ENCODE peak calls at places on chromosome 1, in five cellular contexts. One of them, this sample, is unnamed.
A peak's percentile ranks its signal among the peaks of the same experiment; 100 is the strongest.

GRCh38 chr1:200966934-200967333 is 56.6 kb downstream of the KIF21B start:
- DNase-seq in sigmoid colon: no peak
- DNase-seq in Panc1: no peak
- DNase-seq in heart right ventricle: no peak
- DNase-seq in ovary: no peak
- DNase-seq in this sample: no peak

GRCh38 chr1:53725238-53725689 is 13.7 kb downstream of the GLIS1 start:
- DNase-seq in Panc1: no peak
- DNase-seq in sigmoid colon: no peak
- DNase-seq in ovary: no peak
- DNase-seq in heart right ventricle: no peak
- DNase-seq in this sample: peak; percentile 59

GRCh38 chr1:3988431-3988830 is 88.4 kb upstream of the C1orf174 start:
- DNase-seq in ovary: no peak
- DNase-seq in heart right ventricle: no peak
- DNase-seq in Panc1: no peak
- DNase-seq in sigmoid colon: no peak
- DNase-seq in this sample: no peak

GRCh38 chr1:20380616-20381035 is 90.0 kb downstream of the VWA5B1 start:
- DNase-seq in heart right ventricle: no peak
- DNase-seq in sigmoid colon: peak; percentile 64
- DNase-seq in ovary: no peak
- DNase-seq in Panc1: no peak
- DNase-seq in this sample: no peak

GRCh38 chr1:203626910-203627246 is 246 bp downstream of the ATP2B4 start:
- DNase-seq in heart right ventricle: no peak
- DNase-seq in sigmoid colon: no peak
- DNase-seq in Panc1: no peak
- DNase-seq in ovary: no peak
- DNase-seq in this sample: no peak

GRCh38 chr1:171426645-171427044 is 58.7 kb upstream of the PRRC2C start:
- DNase-seq in sigmoid colon: no peak
- DNase-seq in Panc1: no peak
- DNase-seq in heart right ventricle: no peak
- DNase-seq in ovary: no peak
- DNase-seq in this sample: no peak

GRCh38 chr1:111987502-111987901 is 2.0 kb downstream of the KCND3 start:
- DNase-seq in heart right ventricle: peak; percentile 50
- DNase-seq in ovary: no peak
- DNase-seq in Panc1: no peak
- DNase-seq in sigmoid colon: no peak
- DNase-seq in this sample: no peak

GRCh38 chr1:30353637-30354036 is 369.7 kb downstream of the MATN1 start:
- DNase-seq in heart right ventricle: no peak
- DNase-seq in ovary: no peak
- DNase-seq in Panc1: no peak
- DNase-seq in sigmoid colon: no peak
- DNase-seq in this sample: no peak

GRCh38 chr1:199132006-199132405 is 493.2 kb downstream of the PTPRC start:
- DNase-seq in sigmoid colon: no peak
- DNase-seq in ovary: no peak
- DNase-seq in heart right ventricle: no peak
- DNase-seq in Panc1: no peak
- DNase-seq in this sample: no peak

GRCh38 chr1:197838836-197839235 is 63.6 kb upstream of the DENND1B start:
- DNase-seq in ovary: no peak
- DNase-seq in heart right ventricle: no peak
- DNase-seq in Panc1: no peak
- DNase-seq in sigmoid colon: no peak
- DNase-seq in this sample: no peak

GRCh38 chr1:147539122-147539575 is 2.2 kb upstream of the BCL9 start:
- DNase-seq in Panc1: peak; percentile 58
- DNase-seq in ovary: peak; percentile 17
- DNase-seq in heart right ventricle: peak; percentile 36
- DNase-seq in sigmoid colon: peak; percentile 72
- DNase-seq in this sample: no peak

GRCh38 chr1:15168479-15168878 is 14.9 kb downstream of the TMEM51 start:
- DNase-seq in Panc1: peak; percentile 82
- DNase-seq in sigmoid colon: no peak
- DNase-seq in heart right ventricle: no peak
- DNase-seq in ovary: no peak
- DNase-seq in this sample: no peak

GRCh38 chr1:155938220-155938627 is 3.2 kb upstream of the RXFP4 start:
- DNase-seq in heart right ventricle: peak; percentile 64
- DNase-seq in ovary: no peak
- DNase-seq in sigmoid colon: no peak
- DNase-seq in Panc1: peak; percentile 90
- DNase-seq in this sample: no peak

GRCh38 chr1:242568666-242569065 is 44.2 kb upstream of the PLD5 start:
- DNase-seq in ovary: no peak
- DNase-seq in heart right ventricle: no peak
- DNase-seq in Panc1: no peak
- DNase-seq in sigmoid colon: no peak
- DNase-seq in this sample: no peak

GRCh38 chr1:207241164-207241934 is 80.1 kb upstream of the CD55 start:
- DNase-seq in ovary: no peak
- DNase-seq in Panc1: no peak
- DNase-seq in heart right ventricle: no peak
- DNase-seq in sigmoid colon: no peak
- DNase-seq in this sample: no peak

GRCh38 chr1:214551052-214551435 is 358 bp downstream of the PTPN14 start:
- DNase-seq in ovary: peak; percentile 71
- DNase-seq in sigmoid colon: peak; percentile 81
- DNase-seq in heart right ventricle: peak; percentile 62
- DNase-seq in Panc1: no peak
- DNase-seq in this sample: peak; percentile 83

GRCh38 chr1:202270871-202271326 is 70.8 kb downstream of the UBE2T start:
- DNase-seq in sigmoid colon: no peak
- DNase-seq in heart right ventricle: no peak
- DNase-seq in Panc1: no peak
- DNase-seq in ovary: no peak
- DNase-seq in this sample: no peak

GRCh38 chr1:150006881-150007401 is 3.6 kb downstream of the OTUD7B start:
- DNase-seq in heart right ventricle: no peak
- DNase-seq in ovary: no peak
- DNase-seq in Panc1: no peak
- DNase-seq in sigmoid colon: no peak
- DNase-seq in this sample: no peak

GRCh38 chr1:1181129-1181937 is 7.7 kb downstream of the TTLL10 start:
- DNase-seq in ovary: peak; percentile 12
- DNase-seq in heart right ventricle: no peak
- DNase-seq in Panc1: no peak
- DNase-seq in sigmoid colon: no peak
- DNase-seq in this sample: no peak

GRCh38 chr1:35505911-35506798 is 51.0 kb downstream of the KIAA0319L start:
- DNase-seq in sigmoid colon: no peak
- DNase-seq in heart right ventricle: peak; percentile 9
- DNase-seq in ovary: no peak
- DNase-seq in Panc1: no peak
- DNase-seq in this sample: no peak

GRCh38 chr1:88557044-88557443 is 127.0 kb upstream of the PKN2 start:
- DNase-seq in sigmoid colon: no peak
- DNase-seq in ovary: no peak
- DNase-seq in heart right ventricle: no peak
- DNase-seq in Panc1: no peak
- DNase-seq in this sample: no peak

GRCh38 chr1:219312967-219313366 is 139.3 kb downstream of the LYPLAL1 start:
- DNase-seq in Panc1: no peak
- DNase-seq in sigmoid colon: no peak
- DNase-seq in ovary: no peak
- DNase-seq in heart right ventricle: no peak
- DNase-seq in this sample: no peak

GRCh38 chr1:209937996-209938959 is at the start of gene SYT14:
- DNase-seq in ovary: no peak
- DNase-seq in heart right ventricle: no peak
- DNase-seq in sigmoid colon: no peak
- DNase-seq in Panc1: no peak
- DNase-seq in this sample: no peak

GRCh38 chr1:214067853-214068703 is 80.3 kb downstream of the PROX1 start:
- DNase-seq in ovary: no peak
- DNase-seq in heart right ventricle: no peak
- DNase-seq in sigmoid colon: no peak
- DNase-seq in Panc1: no peak
- DNase-seq in this sample: no peak

GRCh38 chr1:103461171-103462105 is 64.1 kb upstream of the RNPC3 start:
- DNase-seq in heart right ventricle: no peak
- DNase-seq in sigmoid colon: no peak
- DNase-seq in Panc1: no peak
- DNase-seq in ovary: no peak
- DNase-seq in this sample: no peak

GRCh38 chr1:51942281-51942680 is 48.2 kb downstream of the RAB3B start:
- DNase-seq in sigmoid colon: no peak
- DNase-seq in ovary: no peak
- DNase-seq in Panc1: no peak
- DNase-seq in heart right ventricle: no peak
- DNase-seq in this sample: no peak

GRCh38 chr1:36586146-36586545 is 103.4 kb upstream of the CSF3R start:
- DNase-seq in heart right ventricle: no peak
- DNase-seq in Panc1: no peak
- DNase-seq in ovary: no peak
- DNase-seq in sigmoid colon: no peak
- DNase-seq in this sample: no peak

GRCh38 chr1:53348491-53349368 is 20.9 kb upstream of the LRP8 start:
- DNase-seq in Panc1: no peak
- DNase-seq in heart right ventricle: no peak
- DNase-seq in ovary: no peak
- DNase-seq in sigmoid colon: peak; percentile 45
- DNase-seq in this sample: peak; percentile 58

GRCh38 chr1:156691665-156692408 is 13.5 kb downstream of the CRABP2 start:
- DNase-seq in sigmoid colon: no peak
- DNase-seq in heart right ventricle: no peak
- DNase-seq in ovary: no peak
- DNase-seq in Panc1: no peak
- DNase-seq in this sample: no peak

GRCh38 chr1:238232036-238232744 is 341.5 kb upstream of the ZP4 start:
- DNase-seq in Panc1: no peak
- DNase-seq in sigmoid colon: no peak
- DNase-seq in heart right ventricle: no peak
- DNase-seq in ovary: no peak
- DNase-seq in this sample: no peak

GRCh38 chr1:204041803-204042505 is 31.0 kb upstream of the SOX13 start:
- DNase-seq in ovary: no peak
- DNase-seq in sigmoid colon: peak; percentile 75
- DNase-seq in heart right ventricle: no peak
- DNase-seq in Panc1: no peak
- DNase-seq in this sample: no peak

GRCh38 chr1:45958317-45958716 is 154.9 kb downstream of the MAST2 start:
- DNase-seq in sigmoid colon: no peak
- DNase-seq in ovary: no peak
- DNase-seq in Panc1: no peak
- DNase-seq in heart right ventricle: no peak
- DNase-seq in this sample: no peak

GRCh38 chr1:229223498-229223897 is 47.4 kb upstream of the RAB4A start:
- DNase-seq in sigmoid colon: no peak
- DNase-seq in ovary: no peak
- DNase-seq in Panc1: no peak
- DNase-seq in heart right ventricle: no peak
- DNase-seq in this sample: no peak

GRCh38 chr1:233269656-233270055 is 25.9 kb downstream of the PCNX2 start:
- DNase-seq in heart right ventricle: no peak
- DNase-seq in ovary: no peak
- DNase-seq in sigmoid colon: no peak
- DNase-seq in Panc1: no peak
- DNase-seq in this sample: no peak

GRCh38 chr1:150650193-150650592 is 20.8 kb upstream of the ENSA start:
- DNase-seq in sigmoid colon: no peak
- DNase-seq in heart right ventricle: peak; percentile 4
- DNase-seq in ovary: no peak
- DNase-seq in Panc1: no peak
- DNase-seq in this sample: no peak

GRCh38 chr1:153816283-153816904 is 41.2 kb downstream of the SLC27A3 start:
- DNase-seq in heart right ventricle: no peak
- DNase-seq in ovary: no peak
- DNase-seq in Panc1: no peak
- DNase-seq in sigmoid colon: no peak
- DNase-seq in this sample: no peak

GRCh38 chr1:244092293-244093264 is 41.5 kb downstream of the ZBTB18 start:
- DNase-seq in sigmoid colon: no peak
- DNase-seq in Panc1: no peak
- DNase-seq in ovary: no peak
- DNase-seq in heart right ventricle: no peak
- DNase-seq in this sample: no peak

DNA sequence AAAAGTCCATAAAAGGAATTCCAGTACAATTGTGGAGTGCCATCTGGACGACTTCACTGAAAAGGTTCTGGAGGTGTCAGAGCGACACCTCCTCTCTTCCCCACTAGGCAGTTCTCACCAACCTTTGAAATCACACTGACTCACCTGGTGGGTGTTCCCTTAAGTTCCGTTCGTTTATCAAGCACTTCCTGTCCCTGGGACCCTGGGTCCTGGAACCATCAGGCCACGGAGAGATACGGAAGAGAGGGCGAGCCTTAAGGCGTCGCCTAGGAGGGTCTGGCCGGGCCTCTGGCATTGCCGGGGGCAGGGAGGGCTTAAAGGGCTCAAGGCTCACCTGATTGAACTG is 318 bp downstream of the SPAG17 start:
- DNase-seq in Panc1: no peak
- DNase-seq in heart right ventricle: no peak
- DNase-seq in sigmoid colon: no peak
- DNase-seq in ovary: no peak
- DNase-seq in this sample: no peak
- H3K4me3 ChIP-seq in Panc1: peak overlapping the region; percentile 50
- H3K4me3 ChIP-seq in heart right ventricle: no peak overlapping the region
- H3K4me3 ChIP-seq in sigmoid colon: no peak overlapping the region
- H3K4me3 ChIP-seq in ovary: no peak overlapping the region
- H3K4me3 ChIP-seq in this sample: peak overlapping the region; percentile 61

GRCh38 chr1:26848499-26848898 is 14.4 kb upstream of the SFN start:
- DNase-seq in ovary: no peak
- DNase-seq in sigmoid colon: peak; percentile 40
- DNase-seq in Panc1: no peak
- DNase-seq in heart right ventricle: no peak
- DNase-seq in this sample: no peak
- H3K27ac ChIP-seq in ovary: no peak overlapping the region
- H3K27ac ChIP-seq in sigmoid colon: peak overlapping the region; percentile 80
- H3K27ac ChIP-seq in Panc1: no peak overlapping the region
- H3K27ac ChIP-seq in heart right ventricle: no peak overlapping the region
- H3K27ac ChIP-seq in this sample: no peak overlapping the region

GRCh38 chr1:115951552-115951951 is 24.8 kb upstream of the SLC22A15 start:
- DNase-seq in Panc1: no peak
- DNase-seq in sigmoid colon: no peak
- DNase-seq in ovary: no peak
- DNase-seq in heart right ventricle: no peak
- DNase-seq in this sample: no peak
- TF ChIP-seq CTCF in Panc1: no peak
- TF ChIP-seq CTCF in sigmoid colon: no peak
- TF ChIP-seq CTCF in ovary: no peak
- TF ChIP-seq CTCF in heart right ventricle: no peak
- TF ChIP-seq CTCF in this sample: no peak

GRCh38 chr1:107267489-107267888 is 126.7 kb downstream of the NTNG1 start:
- DNase-seq in heart right ventricle: no peak
- DNase-seq in sigmoid colon: no peak
- DNase-seq in ovary: no peak
- DNase-seq in Panc1: no peak
- DNase-seq in this sample: no peak

GRCh38 chr1:107263291-107263790 is 122.5 kb downstream of the NTNG1 start:
- DNase-seq in Panc1: no peak
- DNase-seq in heart right ventricle: no peak
- DNase-seq in ovary: no peak
- DNase-seq in sigmoid colon: no peak
- DNase-seq in this sample: no peak

GRCh38 chr1:107262472-107263286 is 121.8 kb downstream of the NTNG1 start:
- DNase-seq in Panc1: no peak
- DNase-seq in ovary: no peak
- DNase-seq in sigmoid colon: no peak
- DNase-seq in heart right ventricle: no peak
- DNase-seq in this sample: no peak

GRCh38 chr1:107264561-107264960 is 123.7 kb downstream of the NTNG1 start:
- DNase-seq in Panc1: no peak
- DNase-seq in heart right ventricle: no peak
- DNase-seq in ovary: no peak
- DNase-seq in sigmoid colon: no peak
- DNase-seq in this sample: no peak
- H3K4me3 ChIP-seq in Panc1: no peak overlapping the region
- H3K4me3 ChIP-seq in heart right ventricle: no peak overlapping the region
- H3K4me3 ChIP-seq in ovary: no peak overlapping the region
- H3K4me3 ChIP-seq in sigmoid colon: no peak overlapping the region
- H3K4me3 ChIP-seq in this sample: no peak overlapping the region